ENCODE peak calls at places on chromosomes 5 and 9, in six cellular contexts. G is endothelial cell, L is spleen, X is pancreas, A is heart left ventricle, D is cardiac fibroblast. R is an unnamed sample.

GRCh38 chr5:137470111-137470920 is 28.8 kb downstream of the SPOCK1 start:
- DNase-seq in X (no peak), D (peak), G (no peak), A (no peak), L (no peak), R (no peak)

GRCh38 chr9:114286146-114286679 is 36.7 kb upstream of the ORM1 start:
- DNase-seq in A (no peak), G (no peak), D (no peak), X (no peak), L (peak), R (peak)

GRCh38 chr5:141483842-141484241 is 988 bp upstream of the PCDHGC4 start:
- DNase-seq in X (no peak), L (no peak), A (no peak), D (no peak), G (no peak), R (no peak)

GRCh38 chr9:113222482-113222841 is 1.1 kb downstream of the SLC31A1 start:
- DNase-seq in L (no peak), X (no peak), D (peak), A (no peak), G (no peak), R (no peak)

GRCh38 chr5:66923457-66923856 is 273.1 kb downstream of the CD180 start:
- DNase-seq in X (no peak), D (no peak), L (no peak), A (no peak), G (no peak), R (no peak)

GRCh38 chr9:29150606-29151005 is 1577.3 kb upstream of the C9orf72 start:
- DNase-seq in L (no peak), D (peak), X (no peak), G (no peak), A (no peak), R (no peak)

GRCh38 chr9:116060631-116061030 is 93.0 kb upstream of the PAPPA start:
- DNase-seq in X (no peak), L (no peak), G (no peak), D (no peak), A (no peak), R (no peak)

GRCh38 chr5:134059758-134060495 is 54.6 kb upstream of the TCF7 start:
- DNase-seq in G (no peak), A (no peak), X (no peak), D (no peak), L (peak), R (no peak)

GRCh38 chr5:177392765-177393164 is 7.7 kb downstream of the PFN3 start:
- DNase-seq in G (no peak), X (no peak), L (no peak), D (no peak), A (no peak), R (no peak)

GRCh38 chr9:68685770-68686169 is 19.3 kb upstream of the PIP5K1B start:
- DNase-seq in A (no peak), L (no peak), G (peak), X (peak), D (no peak), R (no peak)

GRCh38 chr9:266228-266627 is 51.6 kb downstream of the DOCK8 start:
- DNase-seq in L (no peak), A (no peak), G (no peak), X (no peak), D (no peak), R (no peak)

GRCh38 chr5:112136773-112137172 is 282.3 kb downstream of the EPB41L4A start:
- DNase-seq in D (peak), A (no peak), L (no peak), X (no peak), G (no peak), R (no peak)

GRCh38 chr9:36214571-36214970 is 23.9 kb downstream of the CLTA start:
- DNase-seq in G (no peak), D (peak), A (no peak), X (no peak), L (no peak), R (no peak)

GRCh38 chr5:162274684-162275083 is 207.1 kb downstream of the GABRG2 start:
- DNase-seq in G (no peak), D (no peak), A (no peak), X (no peak), L (no peak), R (no peak)

GRCh38 chr5:126594077-126594476 is 942 bp downstream of the ALDH7A1 start:
- DNase-seq in L (no peak), A (no peak), G (no peak), D (peak), X (no peak), R (no peak)

GRCh38 chr9:27198175-27198574 is 89.2 kb downstream of the TEK start:
- DNase-seq in L (no peak), D (peak), A (no peak), G (no peak), X (no peak), R (no peak)
- TF ChIP-seq CTCF in L (no peak), D (no peak), A (no peak), G (no peak), X (no peak), R (peak)

GRCh38 chr9:108567571-108567970 is 288.2 kb downstream of the ACTL7B start:
- DNase-seq in D (no peak), A (no peak), X (no peak), L (no peak), G (no peak), R (no peak)

GRCh38 chr9:108562176-108562575 is 293.6 kb downstream of the ACTL7B start:
- DNase-seq in G (no peak), X (no peak), A (no peak), D (peak), L (no peak), R (no peak)

GRCh38 chr9:108569624-108570023 is 286.2 kb downstream of the ACTL7B start:
- DNase-seq in G (no peak), A (no peak), L (no peak), D (peak), X (no peak), R (no peak)

GRCh38 chr9:108565651-108566378 is 290.0 kb downstream of the ACTL7B start:
- DNase-seq in X (peak), L (no peak), G (peak), D (peak), A (no peak), R (no peak)

GRCh38 chr9:108568093-108568492 is 287.7 kb downstream of the ACTL7B start:
- DNase-seq in L (no peak), D (no peak), X (no peak), A (no peak), G (no peak), R (no peak)
- TF ChIP-seq CTCF in L (no peak), D (no peak), X (no peak), A (no peak), G (no peak), R (no peak)

GRCh38 chr5:149237662-149238061 is 34.0 kb upstream of the AFAP1L1 start:
- DNase-seq in D (no peak), A (no peak), L (no peak), G (no peak), X (no peak), R (no peak)
- TF ChIP-seq CTCF in D (peak), A (no peak), L (no peak), G (no peak), X (no peak), R (no peak)

GRCh38 chr9:127004946-127005769 is 90.6 kb downstream of the RALGPS1 start:
- DNase-seq in G (no peak), X (no peak), L (no peak), A (no peak), D (peak), R (no peak)

GRCh38 chr9:127005770-127006314 is 91.3 kb downstream of the RALGPS1 start:
- DNase-seq in D (no peak), A (no peak), G (no peak), X (no peak), L (no peak), R (no peak)

GRCh38 chr9:127011772-127012171 is 97.2 kb downstream of the RALGPS1 start:
- DNase-seq in G (no peak), D (no peak), A (no peak), X (no peak), L (no peak), R (no peak)

GRCh38 chr9:127008076-127008475 is 93.5 kb downstream of the RALGPS1 start:
- DNase-seq in A (no peak), X (no peak), G (no peak), D (no peak), L (no peak), R (no peak)

GRCh38 chr9:127007638-127008037 is 93.1 kb downstream of the RALGPS1 start:
- DNase-seq in L (no peak), D (no peak), A (no peak), X (no peak), G (no peak), R (no peak)
- TF ChIP-seq CTCF in L (no peak), D (no peak), A (no peak), X (no peak), G (no peak), R (no peak)

GRCh38 chr9:37946971-37947370 is 43.0 kb upstream of the SLC25A51 start:
- DNase-seq in G (no peak), D (no peak), A (no peak), L (no peak), X (no peak), R (no peak)
- TF ChIP-seq CTCF in G (no peak), D (no peak), A (no peak), L (no peak), X (no peak), R (no peak)

DNA sequence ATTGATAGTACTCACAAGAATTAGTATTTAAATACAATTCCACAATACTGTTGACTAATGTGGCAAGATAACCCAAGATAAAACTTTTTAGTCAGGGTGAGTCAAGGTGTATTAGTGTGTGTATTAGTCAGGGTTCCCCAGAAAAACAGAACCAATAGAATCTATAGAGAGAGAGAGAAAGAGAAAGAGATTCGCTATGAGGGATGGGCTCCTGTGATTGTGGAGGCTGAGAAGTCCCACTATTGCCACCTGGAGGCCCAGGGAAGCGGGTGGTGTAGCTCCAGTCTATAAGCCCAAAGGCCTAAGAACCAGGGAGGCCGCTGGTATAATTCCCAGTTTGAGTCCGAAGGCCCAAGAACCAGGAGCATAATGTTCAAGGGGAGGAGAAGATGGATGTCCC is 10.0 kb upstream of the SHISAL2B start:
- DNase-seq in G (peak), L (no peak), A (no peak), D (no peak), X (no peak), R (no peak)
- TF ChIP-seq CTCF in G (no peak), L (no peak), A (no peak), D (no peak), X (no peak), R (no peak)

DNA sequence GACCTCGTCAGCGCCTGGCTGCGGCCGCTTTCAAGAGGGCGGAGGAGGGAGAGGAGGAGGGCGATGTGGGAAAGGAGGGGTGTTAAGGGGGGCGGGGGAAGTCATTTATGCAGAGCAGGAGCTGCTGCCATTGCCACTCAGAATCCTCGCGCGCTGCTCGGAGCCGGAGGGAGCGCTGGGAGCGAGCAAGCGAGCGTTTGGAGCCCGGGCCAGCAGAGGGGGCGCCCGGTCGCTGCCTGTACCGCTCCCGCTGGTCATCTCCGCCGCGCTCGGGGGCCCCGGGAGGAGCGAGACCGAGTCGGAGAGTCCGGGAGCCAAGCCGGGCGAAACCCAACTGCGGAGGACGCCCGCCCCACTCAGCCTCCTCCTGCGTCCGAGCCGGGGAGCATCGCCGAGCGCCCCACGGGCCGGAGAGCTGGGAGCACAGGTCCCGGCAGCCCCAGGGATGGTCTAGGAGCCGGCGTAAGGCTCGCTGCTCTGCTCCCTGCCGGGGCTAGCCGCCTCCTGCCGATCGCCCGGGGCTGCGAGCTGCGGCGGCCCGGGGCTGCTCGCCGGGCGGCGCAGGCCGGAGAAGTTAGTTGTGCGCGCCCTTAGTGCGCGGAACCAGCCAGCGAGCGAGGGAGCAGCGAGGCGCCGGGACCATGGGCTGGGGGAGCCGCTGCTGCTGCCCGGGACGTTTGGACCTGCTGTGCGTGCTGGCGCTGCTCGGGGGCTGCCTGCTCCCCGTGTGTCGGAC is at the start of gene PCSK5:
- DNase-seq in D (peak), L (peak), G (peak), X (peak), A (peak), R (peak)
- TF ChIP-seq CTCF in D (peak), L (no peak), G (no peak), X (no peak), A (peak), R (peak)

R was measured in chondrocyte.